ENCODE peak calls at places on chromosomes 5 and 9, in eight cellular contexts. X is adrenal gland, O is tibial nerve, F is transverse colon, U is IMR-90, P is left ventricle myocardium inferior, G is suprapubic skin, C is mucosa of descending colon. M is an unnamed sample. For H3K4me1, the result is how much of the 10 kb centered on the place peaks cover.

GRCh38 chr9:37174247-37174646 is 53.9 kb downstream of the ZCCHC7 start:
- DNase-seq in G (no peak), U (peak), C (no peak), P (no peak), O (no peak), F (no peak), X (no peak), M (no peak)

GRCh38 chr5:168669668-168670378 is 90.7 kb upstream of the PANK3 start:
- DNase-seq in P (no peak), F (no peak), O (no peak), X (no peak), G (no peak), C (no peak), U (no peak), M (no peak)

GRCh38 chr5:135508496-135509005 is 27.2 kb downstream of the NEUROG1 start:
- DNase-seq in X (no peak), G (no peak), O (no peak), U (no peak), F (no peak), P (no peak), C (no peak), M (no peak)

GRCh38 chr5:113217619-113218184 is 217.1 kb downstream of the TSSK1B start:
- DNase-seq in P (no peak), C (no peak), O (no peak), F (no peak), X (no peak), G (no peak), U (no peak), M (no peak)

GRCh38 chr5:1118231-1118698 is 6.4 kb upstream of the SLC12A7 start:
- DNase-seq in C (no peak), X (peak), O (no peak), G (no peak), P (no peak), U (peak), F (no peak), M (no peak)

GRCh38 chr9:38141751-38142150 is 72.7 kb upstream of the SHB start:
- DNase-seq in C (no peak), F (no peak), O (no peak), U (peak), P (no peak), G (no peak), X (no peak), M (no peak)

GRCh38 chr5:58401701-58402100 is 58.2 kb downstream of the PLK2 start:
- DNase-seq in F (no peak), U (no peak), C (no peak), O (no peak), P (no peak), G (no peak), X (no peak), M (no peak)

GRCh38 chr5:108763222-108763864 is 15.6 kb downstream of the FER start:
- DNase-seq in X (no peak), P (no peak), C (no peak), U (no peak), O (no peak), G (no peak), F (no peak), M (no peak)

GRCh38 chr9:112380102-112380581 is at the start of gene HSDL2:
- DNase-seq in O (peak), P (no peak), C (no peak), F (peak), G (no peak), U (peak), X (no peak), M (no peak)

GRCh38 chr9:14312721-14313377 is 1.1 kb downstream of the NFIB start:
- DNase-seq in G (no peak), X (peak), O (no peak), F (peak), U (no peak), P (peak), C (peak), M (peak)

GRCh38 chr9:129171993-129172751 is 5.9 kb downstream of the IER5L start:
- DNase-seq in F (no peak), U (no peak), P (no peak), C (no peak), G (no peak), X (no peak), O (no peak), M (no peak)

GRCh38 chr5:43041669-43042175 is 1.6 kb upstream of the ANXA2R start:
- DNase-seq in O (no peak), P (no peak), G (no peak), U (peak), F (peak), X (peak), C (peak), M (peak)

GRCh38 chr9:6098431-6098830 is 83.0 kb upstream of the RANBP6 start:
- DNase-seq in G (no peak), C (no peak), U (peak), X (no peak), O (no peak), P (no peak), F (no peak), M (no peak)

GRCh38 chr5:170527998-170528397 is 24.2 kb downstream of the KCNIP1 start:
- DNase-seq in F (no peak), G (peak), P (no peak), O (no peak), C (no peak), X (no peak), U (no peak), M (no peak)

GRCh38 chr9:70589571-70590263 is 175.3 kb upstream of the KLF9 start:
- DNase-seq in U (peak), G (peak), X (no peak), C (no peak), P (peak), F (no peak), O (no peak), M (no peak)

GRCh38 chr5:87850843-87851242 is 417.8 kb downstream of the TMEM161B start:
- DNase-seq in U (no peak), F (no peak), C (no peak), X (no peak), G (no peak), O (no peak), P (no peak), M (no peak)

GRCh38 chr9:112013261-112013660 is 116.6 kb downstream of the UGCG start:
- DNase-seq in O (no peak), P (no peak), F (no peak), U (no peak), G (no peak), X (no peak), C (no peak), M (no peak)

GRCh38 chr5:98454904-98455303 is 318.6 kb upstream of the RGMB start:
- DNase-seq in G (no peak), P (no peak), U (peak), X (no peak), C (no peak), F (no peak), O (no peak), M (no peak)

GRCh38 chr9:113186241-113186755 is 34.8 kb downstream of the FKBP15 start:
- DNase-seq in X (no peak), G (no peak), U (no peak), O (no peak), C (no peak), P (no peak), F (no peak), M (no peak)

GRCh38 chr5:6728011-6728794 is 15.0 kb downstream of the TENT4A start:
- DNase-seq in F (no peak), X (no peak), O (no peak), G (no peak), U (no peak), P (no peak), C (peak), M (peak)

GRCh38 chr9:1722404-1722803 is 292.7 kb upstream of the SMARCA2 start:
- DNase-seq in X (no peak), G (no peak), P (no peak), U (no peak), C (no peak), O (no peak), F (no peak), M (no peak)

GRCh38 chr5:150663936-150664335 is 2.9 kb downstream of the MYOZ3 start:
- DNase-seq in U (no peak), F (no peak), C (no peak), P (no peak), X (no peak), G (no peak), O (no peak), M (no peak)

GRCh38 chr5:175288048-175288621 is 155.8 kb downstream of the DRD1 start:
- DNase-seq in O (no peak), U (peak), P (no peak), G (no peak), X (no peak), C (no peak), F (no peak), M (no peak)

GRCh38 chr5:68216737-68217231 is 1.2 kb downstream of the PIK3R1 start:
- DNase-seq in U (peak), P (no peak), F (no peak), G (no peak), C (no peak), O (no peak), X (no peak), M (no peak)

GRCh38 chr5:13478831-13479465 is 465.5 kb downstream of the DNAH5 start:
- DNase-seq in U (peak), F (no peak), G (no peak), X (peak), C (no peak), O (no peak), P (no peak), M (no peak)

GRCh38 chr5:116722666-116723065 is 148.0 kb upstream of the SEMA6A start:
- DNase-seq in G (no peak), O (no peak), F (no peak), X (no peak), U (no peak), C (no peak), P (no peak), M (no peak)

GRCh38 chr5:97838214-97838613 is 655.2 kb upstream of the RIOK2 start:
- DNase-seq in P (no peak), F (no peak), X (no peak), G (no peak), C (no peak), U (peak), O (no peak), M (no peak)

GRCh38 chr9:136149853-136150252 is 31.2 kb upstream of the TMEM250 start:
- DNase-seq in G (no peak), U (no peak), X (no peak), O (no peak), C (no peak), P (no peak), F (no peak), M (no peak)
- H3K4me1 ChIP-seq in G (under half), U (under half), X (under half), O (under half), C (under half), P (under half), F (under half), M (under half)

GRCh38 chr5:90636948-90637347 is 78.4 kb downstream of the ADGRV1 start:
- DNase-seq in X (no peak), U (no peak), P (no peak), G (no peak), F (no peak), O (no peak), C (no peak), M (no peak)
- H3K4me3 ChIP-seq in X (no peak), U (no peak), P (no peak), G (no peak), F (no peak), O (no peak), C (no peak), M (no peak)

GRCh38 chr9:133396952-133397351 is 20.8 kb downstream of the STKLD1 start:
- DNase-seq in G (no peak), U (no peak), P (no peak), X (no peak), O (no peak), F (no peak), C (no peak), M (peak)
- TF ChIP-seq CTCF in G (no peak), U (peak), P (no peak), X (no peak), O (no peak), F (no peak), C (no peak), M (no peak)

DNA sequence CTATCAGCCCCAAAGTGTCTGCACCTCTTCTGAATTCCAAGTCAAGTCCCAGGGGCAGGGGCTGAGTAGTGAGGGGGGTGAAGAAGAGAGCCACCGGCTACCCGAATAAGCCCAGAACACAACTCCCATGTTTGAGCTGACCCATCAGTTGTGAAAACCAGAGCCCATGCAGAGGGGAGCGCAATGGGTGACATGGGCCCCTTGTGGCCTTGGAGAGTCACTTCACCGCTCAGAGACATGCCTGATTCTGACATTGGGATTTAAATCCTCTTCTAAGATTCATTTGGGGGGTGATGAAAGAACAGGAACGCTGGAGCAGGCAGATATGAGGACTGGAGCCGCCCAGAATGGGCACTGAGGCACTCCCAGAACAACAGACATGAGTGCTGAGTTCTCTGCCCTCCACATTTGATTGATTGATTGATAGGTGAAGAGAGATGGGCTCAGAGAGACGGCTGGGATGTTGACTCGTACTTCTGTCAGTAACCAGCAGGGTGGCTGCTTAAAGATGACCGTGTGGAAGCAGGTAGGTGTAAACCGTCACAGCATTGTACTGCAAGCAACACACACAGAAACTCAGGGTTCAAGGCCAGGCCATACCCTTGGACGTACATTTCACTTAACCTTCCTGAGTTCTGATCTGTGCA is 74.3 kb downstream of the GPR21 start:
- DNase-seq in X (no peak), O (no peak), F (no peak), P (no peak), G (no peak), U (no peak), C (no peak), M (no peak)
- H3K4me1 ChIP-seq in X (under half), O (under half), F (under half), P (under half), G (under half), U (under half), C (under half), M (under half)

DNA sequence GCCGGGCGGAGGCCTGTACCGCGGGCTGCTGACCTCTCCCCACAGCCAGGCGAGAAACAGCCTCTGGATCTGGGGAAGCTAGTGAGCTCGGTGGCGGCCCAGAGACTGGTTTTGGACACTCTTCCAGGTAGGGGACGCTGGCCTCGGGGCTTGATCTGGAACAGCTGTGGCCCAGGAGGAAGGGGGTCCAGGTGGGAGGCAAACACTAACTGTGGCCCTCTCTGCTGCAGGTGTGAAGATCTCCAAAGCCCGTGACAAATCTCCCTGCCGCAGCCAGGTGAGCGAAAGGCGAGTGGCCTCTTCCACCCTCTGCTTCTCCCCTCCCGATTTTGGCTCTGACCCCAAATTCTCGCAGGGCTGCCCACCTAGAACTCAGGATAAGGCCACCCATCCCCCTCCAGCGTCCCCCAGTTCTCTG is 13.1 kb upstream of the SLC34A1 start:
- DNase-seq in U (no peak), X (peak), F (no peak), O (no peak), C (no peak), P (no peak), G (no peak), M (no peak)
- H3K4me3 ChIP-seq in U (peak), X (peak), F (no peak), O (peak), C (no peak), P (peak), G (peak), M (peak)

M was measured in left lung.